ENCODE peak calls at places on chromosome 3, in seven cellular contexts. W is heart right ventricle, X is colonic mucosa, E is tibial artery, D is ovary, L is esophagus muscularis mucosa, U is uterus. R is an unnamed sample. For H3K4me1, the result is how much of the 10 kb centered on the place peaks cover.

GRCh38 chr3:139120336-139120971 is 75.8 kb upstream of the PRR23C start:
- DNase-seq in D (no peak), X (peak), E (no peak), U (no peak), W (no peak), L (peak), R (peak)

GRCh38 chr3:44065311-44065710 is 176.4 kb upstream of the TOPAZ1 start:
- DNase-seq in U (no peak), E (no peak), D (no peak), X (no peak), W (peak), L (no peak), R (no peak)

GRCh38 chr3:88057650-88058321 is 1.0 kb downstream of the CGGBP1 start:
- DNase-seq in U (no peak), X (no peak), E (no peak), L (no peak), W (no peak), D (no peak), R (no peak)

GRCh38 chr3:53166781-53167291 is 5.8 kb downstream of the PRKCD start:
- DNase-seq in L (no peak), X (no peak), U (peak), D (peak), E (peak), W (peak), R (no peak)

GRCh38 chr3:1082024-1082633 is 10.7 kb upstream of the CNTN6 start:
- DNase-seq in X (peak), D (no peak), W (no peak), E (peak), U (no peak), L (no peak), R (no peak)

GRCh38 chr3:102132370-102132769 is 283.1 kb downstream of the NFKBIZ start:
- DNase-seq in U (peak), L (no peak), D (no peak), E (no peak), X (no peak), W (no peak), R (no peak)

GRCh38 chr3:99269606-99270355 is 368.3 kb upstream of the DCBLD2 start:
- DNase-seq in X (no peak), L (peak), U (no peak), D (no peak), W (peak), E (peak), R (no peak)

GRCh38 chr3:57937092-57937491 is 71.1 kb upstream of the FLNB start:
- DNase-seq in X (no peak), E (no peak), U (no peak), L (no peak), W (no peak), D (no peak), R (no peak)

GRCh38 chr3:11832964-11833621 is 13.6 kb downstream of the TAMM41 start:
- DNase-seq in E (no peak), U (no peak), D (peak), X (no peak), W (no peak), L (no peak), R (no peak)

GRCh38 chr3:11410564-11410963 is 138.4 kb downstream of the ATG7 start:
- DNase-seq in L (no peak), E (no peak), W (no peak), D (no peak), X (no peak), U (no peak), R (no peak)

GRCh38 chr3:161310649-161311423 is 60.5 kb downstream of the SPTSSB start:
- DNase-seq in L (no peak), W (no peak), U (no peak), E (no peak), X (no peak), D (no peak), R (peak)

GRCh38 chr3:118987466-118987865 is 47.2 kb downstream of the IGSF11 start:
- DNase-seq in D (peak), L (no peak), X (peak), E (peak), U (no peak), W (peak), R (no peak)

GRCh38 chr3:173465112-173465511 is 67.6 kb downstream of the NLGN1 start:
- DNase-seq in L (no peak), X (no peak), U (no peak), D (no peak), E (no peak), W (no peak), R (no peak)

GRCh38 chr3:36648241-36649034 is 115.9 kb downstream of the DCLK3 start:
- DNase-seq in X (no peak), E (no peak), D (no peak), L (no peak), W (no peak), U (no peak), R (no peak)

GRCh38 chr3:74614133-74614967 is at the start of gene CNTN3:
- DNase-seq in X (peak), U (no peak), L (no peak), W (peak), D (peak), E (peak), R (no peak)

GRCh38 chr3:197807969-197808587 is 17.0 kb downstream of the LRCH3 start:
- DNase-seq in U (no peak), X (no peak), W (no peak), L (no peak), D (no peak), E (no peak), R (no peak)

GRCh38 chr3:37307321-37307720 is 132.9 kb upstream of the LRRFIP2 start:
- DNase-seq in D (no peak), E (no peak), U (no peak), X (no peak), W (no peak), L (no peak), R (no peak)

GRCh38 chr3:12356996-12357395 is 68.1 kb downstream of the PPARG start:
- DNase-seq in E (no peak), U (no peak), L (no peak), X (no peak), W (no peak), D (no peak), R (no peak)

GRCh38 chr3:185332026-185332735 is 30.8 kb upstream of the MAP3K13 start:
- DNase-seq in W (no peak), E (no peak), L (no peak), X (no peak), D (no peak), U (no peak), R (no peak)

GRCh38 chr3:126937533-126938432 is 45.1 kb upstream of the PLXNA1 start:
- DNase-seq in W (no peak), U (no peak), E (peak), D (no peak), L (no peak), X (no peak), R (no peak)

GRCh38 chr3:116067275-116067674 is 378.0 kb downstream of the LSAMP start:
- DNase-seq in W (no peak), E (no peak), D (no peak), U (no peak), L (no peak), X (no peak), R (no peak)

GRCh38 chr3:31442755-31443154 is 90.0 kb upstream of the STT3B start:
- DNase-seq in W (no peak), E (no peak), X (no peak), U (no peak), D (no peak), L (no peak), R (no peak)

DNA sequence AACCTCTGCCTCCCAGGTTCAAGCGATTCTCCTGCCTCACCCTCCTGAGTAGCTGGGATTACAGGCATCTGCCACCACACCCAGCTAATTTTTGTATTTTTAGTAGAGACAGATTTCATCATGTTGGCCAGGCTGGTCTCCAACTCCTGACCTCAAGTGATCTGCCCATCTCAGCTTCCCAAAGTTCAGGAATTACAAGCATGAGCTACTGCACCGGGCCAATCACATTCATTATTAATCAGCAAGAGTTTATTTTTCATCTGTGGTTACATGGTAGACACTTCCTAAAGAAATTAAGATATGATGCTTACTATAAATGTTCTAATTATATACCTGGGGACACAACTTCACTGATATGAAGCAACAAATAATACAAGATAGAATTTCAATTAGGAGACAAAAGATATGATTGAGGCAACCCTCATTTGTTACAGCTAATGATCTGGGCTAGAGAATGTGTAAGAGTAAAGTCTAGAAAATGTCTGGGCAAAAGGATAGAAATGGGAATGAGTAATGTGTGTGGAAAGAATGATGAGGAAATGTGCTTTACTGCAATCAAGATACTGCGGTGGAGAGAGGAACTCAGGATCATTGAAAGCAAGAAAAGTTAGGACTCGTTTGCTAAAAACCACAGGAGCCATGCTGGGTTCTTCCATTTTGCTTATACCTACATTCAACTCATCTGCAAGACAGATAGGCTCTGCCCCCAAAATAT is 366.8 kb downstream of the ZIC1 start:
- DNase-seq in D (no peak), E (no peak), L (no peak), U (no peak), W (no peak), X (no peak), R (no peak)
- TF ChIP-seq CTCF in D (no peak), E (no peak), L (no peak), U (no peak), W (no peak), X (no peak), R (no peak)

DNA sequence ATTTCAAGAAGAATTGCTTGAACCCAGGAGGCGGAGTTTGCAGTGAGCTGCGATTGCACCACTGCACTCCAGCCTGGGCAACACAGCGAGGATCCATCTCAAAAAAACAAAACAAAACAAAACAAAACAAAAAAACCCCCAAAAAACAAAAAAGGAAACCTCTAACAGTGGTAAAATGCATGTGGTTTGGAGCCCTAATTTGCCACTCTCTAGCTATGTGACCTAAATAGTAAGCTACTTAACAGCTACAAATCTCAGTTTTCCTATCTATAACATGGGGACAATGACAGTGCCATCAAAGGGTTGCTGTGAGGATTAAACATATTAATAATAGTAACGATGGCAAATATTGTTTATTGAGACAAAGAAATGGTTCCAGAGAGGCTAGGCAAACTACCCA is 119.4 kb upstream of the LMOD3 start:
- DNase-seq in W (no peak), L (no peak), X (no peak), D (no peak), E (no peak), U (no peak), R (no peak)
- H3K4me1 ChIP-seq in W (under half), L (under half), X (under half), D (under half), E (under half), U (under half), R (under half)

GRCh38 chr3:77825045-77825827 is 785.3 kb downstream of the ROBO2 start:
- DNase-seq in U (no peak), E (no peak), D (no peak), L (no peak), W (no peak), X (peak), R (no peak)
- TF ChIP-seq CTCF in U (no peak), E (no peak), D (no peak), L (no peak), W (no peak), X (no peak), R (no peak)

GRCh38 chr3:195893121-195893449 is 15.3 kb downstream of the TNK2 start:
- DNase-seq in E (peak), L (no peak), U (no peak), X (no peak), D (no peak), W (peak), R (no peak)
- H3K4me1 ChIP-seq in E (under half), L (half or more), U (under half), X (under half), D (under half), W (half or more), R (under half)

GRCh38 chr3:184284696-184285095 is 8.9 kb downstream of the ECE2 start:
- DNase-seq in L (no peak), E (no peak), W (no peak), U (no peak), X (peak), D (peak), R (no peak)
- TF ChIP-seq CTCF in L (no peak), E (no peak), W (peak), U (no peak), X (no peak), D (no peak), R (no peak)

GRCh38 chr3:16315623-16316022 is 50.6 kb downstream of the OXNAD1 start:
- DNase-seq in W (no peak), E (no peak), U (no peak), X (no peak), D (no peak), L (peak), R (no peak)
- H3K4me1 ChIP-seq in W (under half), E (under half), U (under half), X (under half), D (under half), L (half or more), R (half or more)

GRCh38 chr3:73094951-73095350 is 33.5 kb downstream of the EBLN2 start:
- DNase-seq in L (no peak), W (peak), X (no peak), E (no peak), U (no peak), D (no peak), R (no peak)
- TF ChIP-seq CTCF in L (no peak), W (no peak), X (no peak), E (no peak), U (no peak), D (no peak), R (no peak)

R was measured in CD8-positive, alpha-beta T cell.